ENCODE peak calls at places on chromosomes 11 and 22, in eight cellular contexts. C is tibial artery, U is mammary epithelial cell, D is AG10803, Z is A549, L is upper lobe of right lung, X is left ventricle myocardium inferior, F is HepG2. K is an unnamed sample.
A peak's percentile ranks its signal among the peaks of the same experiment; 100 is the strongest.

GRCh38 chr11:1652778-1653540 is 23.4 kb downstream of the KRTAP5-5 start:
- DNase-seq in C (peak; percentile 71), U (peak; percentile 20), D (peak; percentile 34), X (peak; percentile 72), Z (peak; percentile 89), L (peak; percentile 88), F (peak; percentile 35), K (peak; percentile 59)

GRCh38 chr11:130051077-130051476 is 18.6 kb upstream of the APLP2 start:
- DNase-seq in X (no peak), C (no peak), F (no peak), D (peak; percentile 75), L (no peak), Z (no peak), U (no peak), K (peak; percentile 72)

GRCh38 chr11:43327987-43328386 is 16.2 kb downstream of the API5 start:
- DNase-seq in C (no peak), U (peak; percentile 79), Z (no peak), L (no peak), D (peak; percentile 73), F (peak; percentile 27), X (no peak), K (peak; percentile 96)

GRCh38 chr11:2751523-2752203 is 51.9 kb upstream of the KCNQ1OT1 start:
- DNase-seq in D (no peak), C (no peak), Z (no peak), F (no peak), U (no peak), X (peak; percentile 7), L (peak; percentile 59), K (no peak)

GRCh38 chr11:8017894-8018741 is 31.0 kb downstream of the EIF3F start:
- DNase-seq in C (no peak), D (peak; percentile 34), L (peak; percentile 52), Z (no peak), U (no peak), F (no peak), X (no peak), K (peak; percentile 13)

GRCh38 chr22:19105867-19106802 is 16.1 kb downstream of the DGCR2 start:
- DNase-seq in F (no peak), L (peak; percentile 63), U (peak; percentile 30), D (no peak), X (no peak), Z (peak; percentile 18), C (no peak), K (no peak)

GRCh38 chr22:47534150-47535133 is 772.0 kb downstream of the TBC1D22A start:
- DNase-seq in F (no peak), U (no peak), X (no peak), D (no peak), C (no peak), Z (no peak), L (no peak), K (no peak)

GRCh38 chr11:86916330-86916729 is 38.9 kb downstream of the FZD4 start:
- DNase-seq in D (peak; percentile 89), U (peak; percentile 69), C (no peak), L (no peak), Z (peak; percentile 60), F (no peak), X (no peak), K (peak; percentile 80)

GRCh38 chr11:115605397-115606222 is 101.4 kb upstream of the CADM1 start:
- DNase-seq in D (no peak), U (no peak), Z (no peak), C (no peak), F (no peak), L (no peak), X (no peak), K (no peak)

GRCh38 chr11:37948258-37948657 is 1350.2 kb upstream of the RAG2 start:
- DNase-seq in X (no peak), C (no peak), U (no peak), L (no peak), Z (no peak), D (no peak), F (no peak), K (no peak)

GRCh38 chr11:102186836-102187235 is 76.6 kb downstream of the YAP1 start:
- DNase-seq in F (peak; percentile 90), C (no peak), Z (no peak), L (no peak), D (peak; percentile 64), X (no peak), U (no peak), K (peak; percentile 69)

GRCh38 chr11:113880966-113881365 is 5.6 kb upstream of the USP28 start:
- DNase-seq in F (no peak), C (no peak), X (no peak), U (no peak), Z (no peak), D (no peak), L (no peak), K (no peak)

GRCh38 chr11:113881856-113882255 is 6.5 kb upstream of the USP28 start:
- DNase-seq in Z (no peak), L (no peak), F (no peak), U (no peak), X (no peak), C (no peak), D (no peak), K (no peak)

GRCh38 chr11:113888848-113889247 is 13.5 kb upstream of the USP28 start:
- DNase-seq in L (no peak), U (no peak), D (no peak), F (no peak), X (no peak), Z (no peak), C (no peak), K (no peak)

GRCh38 chr11:113884361-113884836 is 9.0 kb upstream of the USP28 start:
- DNase-seq in F (peak; percentile 45), C (no peak), D (peak; percentile 40), X (no peak), L (no peak), Z (no peak), U (no peak), K (peak; percentile 61)

GRCh38 chr11:113885897-113886296 is 10.5 kb upstream of the USP28 start:
- DNase-seq in F (no peak), C (no peak), X (no peak), L (no peak), Z (no peak), D (no peak), U (no peak), K (no peak)
- H3K4me3 ChIP-seq in F (no peak overlapping the region), C (no peak overlapping the region), X (no peak overlapping the region), L (no peak overlapping the region), Z (no peak overlapping the region), D (no peak overlapping the region), U (no peak overlapping the region), K (no peak overlapping the region)

GRCh38 chr11:69863544-69864200 is 44.5 kb upstream of the FGF3 start:
- DNase-seq in C (no peak), F (no peak), L (no peak), Z (no peak), D (no peak), U (no peak), X (no peak), K (no peak)

GRCh38 chr11:69865707-69866106 is 46.5 kb upstream of the FGF3 start:
- DNase-seq in U (no peak), X (no peak), L (no peak), Z (no peak), C (no peak), F (no peak), D (no peak), K (no peak)

GRCh38 chr11:69864589-69864929 is 45.3 kb upstream of the FGF3 start:
- DNase-seq in U (no peak), X (no peak), Z (no peak), F (no peak), L (peak; percentile 43), D (no peak), C (no peak), K (no peak)

GRCh38 chr11:69866648-69867047 is 47.4 kb upstream of the FGF3 start:
- DNase-seq in D (no peak), F (no peak), Z (no peak), U (no peak), X (no peak), L (no peak), C (no peak), K (no peak)

GRCh38 chr11:69864930-69865661 is 45.9 kb upstream of the FGF3 start:
- DNase-seq in L (no peak), U (no peak), Z (no peak), C (no peak), X (no peak), D (no peak), F (no peak), K (no peak)
- TF ChIP-seq CTCF in L (no peak), U (no peak), Z (no peak), C (no peak), X (no peak), D (no peak), F (no peak), K (no peak)

GRCh38 chr22:23820748-23821211 is 18.0 kb downstream of the DERL3 start:
- DNase-seq in D (no peak), X (no peak), U (no peak), Z (no peak), L (no peak), F (no peak), C (no peak), K (no peak)

GRCh38 chr22:23817146-23817545 is 21.7 kb downstream of the DERL3 start:
- DNase-seq in F (no peak), C (no peak), U (no peak), Z (no peak), L (no peak), D (no peak), X (no peak), K (no peak)

GRCh38 chr22:23816552-23816976 is 22.2 kb downstream of the DERL3 start:
- DNase-seq in D (peak; percentile 39), C (no peak), F (no peak), X (no peak), U (no peak), Z (no peak), L (no peak), K (no peak)

GRCh38 chr22:23815781-23816551 is 22.8 kb downstream of the DERL3 start:
- DNase-seq in X (peak; percentile 72), L (no peak), U (no peak), D (peak; percentile 57), F (no peak), Z (no peak), C (no peak), K (no peak)

GRCh38 chr22:23818541-23818940 is 20.3 kb downstream of the DERL3 start:
- DNase-seq in X (no peak), F (no peak), U (no peak), L (no peak), C (no peak), Z (no peak), D (no peak), K (no peak)
- H3K4me3 ChIP-seq in X (no peak overlapping the region), F (no peak overlapping the region), U (no peak overlapping the region), L (no peak overlapping the region), C (no peak overlapping the region), Z (no peak overlapping the region), D (no peak overlapping the region), K (no peak overlapping the region)

DNA sequence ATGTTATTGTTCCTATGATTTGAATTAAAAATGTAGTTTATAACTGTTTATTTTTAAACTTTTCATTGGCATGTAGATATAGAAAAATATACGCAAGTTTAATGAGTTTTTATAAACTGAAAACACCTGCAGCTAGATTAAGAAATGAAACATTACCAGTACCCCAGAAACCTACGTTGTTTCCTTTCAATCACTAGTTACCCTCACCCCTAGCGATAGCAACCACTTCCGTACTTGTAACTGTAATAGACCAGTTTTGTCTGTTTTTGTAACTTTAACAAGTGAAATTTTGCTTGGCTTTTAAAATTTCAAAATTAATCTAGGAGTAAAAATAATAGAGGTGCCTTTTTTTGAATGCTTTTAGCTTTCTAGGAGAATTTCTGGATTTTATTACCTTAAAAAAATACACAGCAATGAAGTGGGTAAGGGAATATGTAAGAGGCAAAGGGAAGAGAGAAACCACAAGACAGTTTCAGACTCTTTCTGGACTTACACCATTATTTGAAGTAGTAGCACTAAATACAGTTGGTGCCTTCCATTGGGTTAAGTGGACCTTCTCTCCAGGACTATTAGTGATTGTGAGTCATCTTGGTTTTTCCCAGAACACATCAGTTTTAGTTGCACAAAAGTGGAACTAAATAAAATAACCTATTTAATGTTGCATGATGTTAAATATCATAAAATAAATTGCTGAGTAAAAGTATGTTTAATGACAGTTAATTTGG is 18.7 kb upstream of the NAT10 start:
- DNase-seq in F (no peak), U (peak; percentile 43), D (peak; percentile 13), Z (no peak), L (no peak), X (no peak), C (no peak), K (peak; percentile 33)
- TF ChIP-seq CTCF in F (no peak), U (no peak), D (no peak), Z (no peak), L (no peak), X (no peak), C (no peak), K (no peak)

K was measured in choroid plexus epithelial cell.